ENCODE peak calls at places on chromosome 3, in nine cellular contexts. I is PC-3, D is uterus, E is psoas muscle, H is adrenal gland, S is GM23338, R is kidney epithelial cell, C is HCT116, F is left ventricle myocardium inferior. J is an unnamed sample. For H3K36me3, the result is how much of the 10 kb centered on the place peaks cover.

GRCh38 chr3:122081543-122081942 is 26.4 kb downstream of the CD86 start:
- DNase-seq in R (no peak), E (no peak), C (no peak), D (no peak), H (no peak), S (no peak), I (no peak), F (no peak), J (no peak)

GRCh38 chr3:51436998-51437639 is 46.0 kb downstream of the RBM15B start:
- DNase-seq in C (no peak), I (peak), E (no peak), F (no peak), D (no peak), S (no peak), R (no peak), H (no peak), J (no peak)

GRCh38 chr3:40969341-40969740 is 230.0 kb upstream of the CTNNB1 start:
- DNase-seq in R (no peak), F (no peak), C (no peak), E (no peak), H (no peak), D (no peak), S (no peak), I (no peak), J (no peak)

GRCh38 chr3:41572092-41572491 is 372.8 kb downstream of the CTNNB1 start:
- DNase-seq in F (no peak), R (no peak), H (no peak), E (no peak), D (no peak), C (no peak), S (no peak), I (no peak), J (no peak)

GRCh38 chr3:149473314-149473990 is 1.0 kb upstream of the TM4SF4 start:
- DNase-seq in C (peak), D (no peak), S (peak), I (peak), E (peak), R (peak), F (no peak), H (peak), J (no peak)

GRCh38 chr3:165346503-165346902 is 150.3 kb upstream of the SLITRK3 start:
- DNase-seq in I (no peak), F (no peak), H (no peak), S (peak), R (no peak), E (no peak), C (no peak), D (no peak), J (no peak)

GRCh38 chr3:157147099-157147803 is 12.7 kb downstream of the CCNL1 start:
- DNase-seq in R (no peak), I (no peak), S (no peak), C (no peak), E (no peak), H (no peak), D (no peak), F (no peak), J (no peak)

GRCh38 chr3:16697437-16698258 is 92.4 kb upstream of the DAZL start:
- DNase-seq in F (no peak), S (peak), H (no peak), E (no peak), D (no peak), C (no peak), R (no peak), I (peak), J (no peak)

GRCh38 chr3:38653685-38654537 is 4.4 kb upstream of the SCN5A start:
- DNase-seq in R (no peak), S (no peak), D (no peak), H (no peak), E (no peak), F (no peak), C (no peak), I (no peak), J (no peak)

GRCh38 chr3:122092460-122093165 is 37.5 kb downstream of the CD86 start:
- DNase-seq in S (peak), C (peak), E (no peak), F (peak), I (peak), R (no peak), D (no peak), H (peak), J (peak)

GRCh38 chr3:61646851-61647525 is 85.6 kb downstream of the PTPRG start:
- DNase-seq in I (no peak), H (no peak), F (no peak), R (no peak), C (no peak), D (no peak), E (no peak), S (no peak), J (no peak)

GRCh38 chr3:120419797-120420196 is 31.0 kb downstream of the FSTL1 start:
- DNase-seq in H (peak), E (no peak), C (no peak), D (no peak), I (no peak), F (peak), S (no peak), R (no peak), J (no peak)

GRCh38 chr3:197309528-197310361 is 11.3 kb upstream of the DLG1 start:
- DNase-seq in I (peak), E (no peak), F (no peak), D (peak), C (peak), R (peak), H (peak), S (peak), J (peak)

GRCh38 chr3:123002749-123003497 is 24.6 kb downstream of the SEMA5B start:
- DNase-seq in I (no peak), H (no peak), S (no peak), E (no peak), F (no peak), R (no peak), D (no peak), C (no peak), J (no peak)

GRCh38 chr3:37107846-37108245 is 66.5 kb downstream of the LRRFIP2 start:
- DNase-seq in C (no peak), H (no peak), S (no peak), I (no peak), D (no peak), E (no peak), F (no peak), R (no peak), J (no peak)

GRCh38 chr3:183038221-183038620 is 57.9 kb upstream of the DCUN1D1 start:
- DNase-seq in E (no peak), R (peak), S (no peak), F (no peak), C (no peak), D (no peak), I (no peak), H (no peak), J (no peak)

GRCh38 chr3:183032904-183033555 is 52.7 kb upstream of the DCUN1D1 start:
- DNase-seq in D (no peak), E (no peak), C (no peak), R (no peak), F (no peak), H (no peak), S (no peak), I (no peak), J (no peak)

GRCh38 chr3:183038764-183039163 is 58.4 kb upstream of the DCUN1D1 start:
- DNase-seq in D (no peak), I (no peak), E (no peak), C (no peak), F (no peak), R (no peak), S (no peak), H (peak), J (no peak)

GRCh38 chr3:183031826-183032225 is 51.5 kb upstream of the DCUN1D1 start:
- DNase-seq in C (no peak), F (no peak), R (no peak), E (no peak), S (no peak), I (no peak), D (no peak), H (no peak), J (no peak)

DNA sequence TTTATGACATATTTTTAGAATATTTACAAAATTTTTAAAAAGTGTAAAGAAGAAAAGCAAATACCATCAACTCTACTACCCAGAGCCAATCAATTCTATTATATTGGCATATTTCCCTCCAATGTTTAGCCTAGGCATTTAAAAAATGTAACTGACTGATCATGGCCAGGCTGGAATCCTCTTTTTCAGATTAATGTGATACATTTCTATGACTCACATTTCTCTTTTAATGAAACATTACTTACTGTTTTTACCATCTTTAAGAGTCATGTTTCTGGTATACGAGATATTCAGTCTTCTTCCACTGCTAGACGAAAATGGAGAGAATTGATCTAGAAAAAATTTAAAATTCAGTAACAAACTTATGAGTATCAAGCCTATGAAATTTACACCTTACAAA is 53.4 kb upstream of the DCUN1D1 start:
- DNase-seq in E (no peak), D (no peak), R (no peak), F (no peak), C (no peak), S (no peak), H (no peak), I (no peak), J (no peak)
- H3K36me3 ChIP-seq in E (under half), D (under half), R (under half), F (half or more), C (under half), S (under half), H (under half), I (under half), J (half or more)

GRCh38 chr3:187102073-187102634 is 37.1 kb downstream of the RPL39L start:
- DNase-seq in S (no peak), E (no peak), H (no peak), D (no peak), F (no peak), I (no peak), R (no peak), C (no peak), J (no peak)
- TF ChIP-seq CTCF in S (no peak), E (no peak), H (no peak), D (no peak), F (no peak), I (no peak), R (no peak), C (no peak), J (no peak)

DNA sequence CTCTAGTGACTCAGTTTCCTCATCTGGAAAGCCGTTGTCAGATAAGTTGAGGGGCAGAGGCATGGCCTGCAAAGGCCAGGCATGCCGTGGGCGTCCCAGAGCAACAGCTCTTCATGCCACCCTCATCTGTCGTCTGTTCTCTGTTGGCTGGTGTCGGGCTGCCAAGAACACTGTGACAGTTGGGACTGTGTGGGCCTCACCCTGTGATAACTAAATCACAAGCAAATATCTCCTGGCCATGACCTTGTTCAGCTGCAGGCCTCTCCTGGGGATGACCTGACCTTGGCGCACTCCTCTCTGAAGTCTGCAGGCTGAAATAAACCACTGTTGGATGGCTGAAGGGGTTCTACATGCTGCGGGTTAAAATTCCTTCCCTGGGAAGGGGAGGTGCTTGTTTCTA is 145.9 kb downstream of the SHQ1 start:
- DNase-seq in H (no peak), D (no peak), R (no peak), I (no peak), F (peak), S (no peak), E (no peak), C (no peak), J (no peak)
- H3K36me3 ChIP-seq in H (under half), D (under half), R (under half), I (under half), F (under half), S (under half), E (under half), C (under half), J (under half)

DNA sequence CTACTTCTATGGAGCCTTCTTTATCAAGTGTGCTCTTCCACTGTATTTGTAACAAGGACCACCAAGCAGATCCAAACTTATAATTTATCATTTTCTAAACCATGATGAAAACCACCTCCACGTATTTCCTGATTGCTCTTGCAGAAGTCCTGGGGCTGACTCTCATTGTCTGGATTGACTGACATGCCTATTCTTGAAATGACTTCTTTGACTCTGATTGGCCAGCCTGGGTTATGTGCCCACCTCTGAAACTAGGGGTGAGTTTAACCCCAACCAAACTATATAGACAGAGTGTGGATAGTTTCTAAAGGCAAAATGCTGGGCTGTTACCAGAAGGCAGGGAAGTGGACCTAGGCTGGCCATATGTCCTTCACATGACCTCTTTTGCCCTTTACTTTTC is 12.7 kb downstream of the TMPRSS7 start:
- DNase-seq in H (no peak), I (no peak), C (no peak), D (no peak), F (no peak), E (no peak), S (no peak), R (no peak), J (no peak)
- TF ChIP-seq CTCF in H (no peak), I (no peak), C (no peak), D (no peak), F (no peak), E (no peak), S (no peak), R (no peak), J (no peak)

J was measured in OCI-LY7.